ENCODE peak calls at places on chromosomes 11 and 22, in six cellular contexts. S is effector memory CD8-positive, alpha-beta T cell; T is activated T-cell treated with anti-CD3 and anti-CD28 coated beads, Interleukin-2, amount 50 U/mL, for 48 hours; W is Caco-2; X is left lung; D is hepatocyte. A is an unnamed sample.

GRCh38 chr11:933002-933820 is 7.5 kb downstream of the AP2A2 start:
- DNase-seq in S (no peak), T (no peak), W (no peak), X (no peak), D (no peak), A (no peak)

GRCh38 chr11:26896716-26897115 is 97.2 kb upstream of the FIBIN start:
- DNase-seq in S (no peak), T (no peak), W (no peak), X (no peak), D (no peak), A (no peak)

GRCh38 chr22:46742576-46743221 is 4.6 kb upstream of the CERK start:
- DNase-seq in S (no peak), T (no peak), W (peak; percentile 72), X (no peak), D (peak; percentile 67), A (no peak)

GRCh38 chr11:63673579-63673978 is 2.4 kb upstream of the ATL3 start:
- DNase-seq in S (no peak), T (no peak), W (no peak), X (no peak), D (no peak), A (no peak)

GRCh38 chr11:87223816-87224215 is 186.1 kb downstream of the TMEM135 start:
- DNase-seq in S (no peak), T (no peak), W (no peak), X (no peak), D (no peak), A (no peak)

GRCh38 chr11:68411501-68411991 is 49.0 kb upstream of the PPP6R3 start:
- DNase-seq in S (no peak), T (no peak), W (no peak), X (no peak), D (no peak), A (no peak)

GRCh38 chr11:100546714-100547113 is 140.4 kb upstream of the ARHGAP42 start:
- DNase-seq in S (no peak), T (no peak), W (peak; percentile 24), X (no peak), D (peak; percentile 73), A (no peak)

GRCh38 chr11:75311858-75312288 is 39.6 kb downstream of the ARRB1 start:
- DNase-seq in S (no peak), T (no peak), W (no peak), X (peak; percentile 65), D (peak; percentile 73), A (no peak)

GRCh38 chr11:62694455-62695167 is 5.3 kb upstream of the LRRN4CL start:
- DNase-seq in S (peak; percentile 74), T (peak; percentile 81), W (peak; percentile 77), X (peak; percentile 77), D (peak; percentile 88), A (peak; percentile 73)

GRCh38 chr22:30430933-30431332 is 5.4 kb downstream of the MTFP1 start:
- DNase-seq in S (no peak), T (no peak), W (no peak), X (no peak), D (no peak), A (no peak)

GRCh38 chr22:20561882-20562281 is 54.5 kb downstream of the MED15 start:
- DNase-seq in S (no peak), T (no peak), W (no peak), X (no peak), D (no peak), A (no peak)

GRCh38 chr11:40166892-40167291 is 1292.6 kb downstream of the LRRC4C start:
- DNase-seq in S (no peak), T (no peak), W (no peak), X (no peak), D (peak; percentile 15), A (no peak)

GRCh38 chr11:132346558-132347148 is 976.2 kb downstream of the NTM start:
- DNase-seq in S (no peak), T (no peak), W (no peak), X (no peak), D (no peak), A (no peak)

GRCh38 chr11:19954899-19955298 is 205.4 kb downstream of the DBX1 start:
- DNase-seq in S (no peak), T (no peak), W (no peak), X (no peak), D (peak; percentile 35), A (no peak)

GRCh38 chr11:2846470-2846869 is 39.1 kb downstream of the CDKN1C start:
- DNase-seq in S (no peak), T (no peak), W (no peak), X (no peak), D (no peak), A (no peak)

GRCh38 chr11:119493712-119494111 is 70.7 kb upstream of the THY1 start:
- DNase-seq in S (no peak), T (no peak), W (peak; percentile 87), X (peak; percentile 48), D (peak; percentile 88), A (peak; percentile 27)